ENCODE peak calls at places on chromosome 21, in four cellular contexts. H is GM23248, S is GM23338, A is OCI-LY7. I is an unnamed sample.

GRCh38 chr21:35294231-35294898 is 245.3 kb upstream of the RUNX1 start:
- DNase-seq in S (peak; percentile 2), A (no peak), H (peak; percentile 1), I (peak; percentile 38)

GRCh38 chr21:46585191-46585953 is 19.5 kb downstream of the S100B start:
- DNase-seq in A (peak; percentile 84), S (no peak), H (no peak), I (no peak)

GRCh38 chr21:28016571-28016970 is 976.1 kb downstream of the LTN1 start:
- DNase-seq in A (no peak), S (no peak), H (no peak), I (no peak)

GRCh38 chr21:42319851-42320602 is 4.8 kb upstream of the TFF3 start:
- DNase-seq in S (no peak), H (no peak), A (peak; percentile 27), I (no peak)

GRCh38 chr21:36369064-36369685 is 16.0 kb upstream of the CHAF1B start:
- DNase-seq in A (no peak), S (no peak), H (no peak), I (no peak)

GRCh38 chr21:26874347-26874746 is 29.1 kb upstream of the ADAMTS1 start:
- DNase-seq in A (no peak), S (no peak), H (no peak), I (no peak)

GRCh38 chr21:39788383-39788782 is 43.4 kb downstream of the IGSF5 start:
- DNase-seq in A (no peak), H (peak; percentile 48), S (peak; percentile 84), I (peak; percentile 51)

GRCh38 chr21:26499475-26499874 is 73.6 kb downstream of the CYYR1 start:
- DNase-seq in H (no peak), A (no peak), S (no peak), I (no peak)

GRCh38 chr21:36208326-36209013 is 51.8 kb downstream of the DOP1B start:
- DNase-seq in A (no peak), H (no peak), S (no peak), I (no peak)

GRCh38 chr21:28447453-28447852 is 545.2 kb downstream of the LTN1 start:
- DNase-seq in S (no peak), A (no peak), H (peak; percentile 66), I (no peak)

GRCh38 chr21:42456457-42456856 is 39.6 kb downstream of the RSPH1 start:
- DNase-seq in H (no peak), S (no peak), A (no peak), I (no peak)

GRCh38 chr21:43305811-43306311 is 121.1 kb downstream of the SIK1 start:
- DNase-seq in H (no peak), A (no peak), S (no peak), I (no peak)

GRCh38 chr21:32021319-32022027 is 148.7 kb downstream of the HUNK start:
- DNase-seq in S (no peak), H (peak; percentile 2), A (no peak), I (no peak)

GRCh38 chr21:40577285-40578043 is 269.5 kb downstream of the DSCAM start:
- DNase-seq in A (no peak), H (no peak), S (no peak), I (no peak)

GRCh38 chr21:36209626-36210171 is 53.1 kb downstream of the DOP1B start:
- DNase-seq in A (peak; percentile 74), S (peak; percentile 91), H (peak; percentile 75), I (peak; percentile 78)

GRCh38 chr21:46317710-46318463 is 5.8 kb downstream of the C21orf58 start:
- DNase-seq in A (no peak), S (peak; percentile 54), H (no peak), I (no peak)

GRCh38 chr21:39648879-39649278 is 36.1 kb downstream of the B3GALT5 start:
- DNase-seq in H (no peak), A (no peak), S (no peak), I (peak; percentile 5)

GRCh38 chr21:28669978-28670377 is 322.7 kb downstream of the LTN1 start:
- DNase-seq in S (no peak), A (no peak), H (no peak), I (no peak)

GRCh38 chr21:41745026-41745820 is 21.6 kb downstream of the RIPK4 start:
- DNase-seq in S (no peak), A (no peak), H (no peak), I (no peak)

GRCh38 chr21:46066843-46067331 is 31.0 kb upstream of the COL6A2 start:
- DNase-seq in A (no peak), H (peak; percentile 79), S (no peak), I (no peak)

DNA sequence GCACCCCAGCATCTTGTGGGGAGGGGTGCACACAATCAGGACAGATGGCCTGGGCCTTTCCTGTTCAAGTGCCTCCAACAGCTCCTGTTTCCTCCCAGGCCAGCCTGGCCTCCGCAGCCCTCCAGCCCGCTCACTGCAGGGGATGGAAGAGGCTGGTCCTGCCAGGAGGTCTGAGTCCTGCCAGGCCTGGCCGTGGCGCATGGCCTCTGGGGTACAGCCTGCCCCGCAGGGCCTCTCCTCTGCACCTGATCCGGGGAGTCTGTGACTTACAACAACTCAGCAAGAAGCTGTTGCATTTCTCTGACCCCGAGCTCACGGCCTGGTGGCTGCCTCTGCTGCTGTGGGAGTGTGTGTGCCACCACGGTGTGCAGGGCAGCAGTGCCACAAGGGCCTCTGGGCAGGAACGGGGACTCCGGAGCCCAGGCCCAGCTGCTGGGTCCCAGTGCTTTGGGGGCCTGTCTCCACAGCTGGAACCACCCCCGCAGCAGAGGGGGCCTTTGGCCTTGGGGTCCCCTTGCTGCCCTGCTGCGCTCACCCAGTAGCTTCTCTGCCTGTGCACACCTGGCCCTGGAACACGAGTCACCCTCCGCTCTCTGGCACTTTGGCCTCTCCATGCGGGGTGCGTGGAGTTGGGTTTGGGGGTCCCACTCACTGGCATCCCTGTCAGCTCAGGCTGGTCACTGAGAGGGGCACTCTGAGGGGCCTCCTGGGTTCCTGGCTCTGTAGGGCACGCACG is 17.4 kb upstream of the LRRC3 start:
- DNase-seq in H (no peak), A (no peak), S (no peak), I (no peak)
- H3K4me3 ChIP-seq in H (no peak overlapping the region), A (no peak overlapping the region), S (no peak overlapping the region), I (no peak overlapping the region)

GRCh38 chr21:34260598-34260997 is 103.2 kb upstream of the KCNE2 start:
- DNase-seq in H (no peak), S (no peak), A (no peak), I (no peak)

GRCh38 chr21:34266322-34266721 is 97.5 kb upstream of the KCNE2 start:
- DNase-seq in A (no peak), H (no peak), S (no peak), I (no peak)

GRCh38 chr21:34263629-34264028 is 100.2 kb upstream of the KCNE2 start:
- DNase-seq in H (no peak), A (no peak), S (no peak), I (no peak)

GRCh38 chr21:34261841-34262832 is 101.7 kb upstream of the KCNE2 start:
- DNase-seq in A (no peak), H (no peak), S (no peak), I (no peak)
- TF ChIP-seq EZH2phosphoT487 in A (no peak), H (no peak), S (no peak), I (no peak)

GRCh38 chr21:15964181-15964855 is 234.5 kb downstream of the USP25 start:
- DNase-seq in S (no peak), H (no peak), A (no peak), I (no peak)
- H3K4me3 ChIP-seq in S (no peak overlapping the region), H (no peak overlapping the region), A (no peak overlapping the region), I (no peak overlapping the region)

GRCh38 chr21:44640761-44641160 is 3.6 kb downstream of the KRTAP10-10 start:
- DNase-seq in H (no peak), S (no peak), A (no peak), I (no peak)
- TF ChIP-seq EZH2phosphoT487 in H (no peak), S (no peak), A (no peak), I (no peak)

GRCh38 chr21:33299181-33299752 is 25.5 kb upstream of the IFNAR1 start:
- DNase-seq in A (peak; percentile 89), H (no peak), S (peak; percentile 51), I (peak; percentile 83)
- H3K4me3 ChIP-seq in A (peak overlapping the region; percentile 25), H (no peak overlapping the region), S (no peak overlapping the region), I (no peak overlapping the region)

DNA sequence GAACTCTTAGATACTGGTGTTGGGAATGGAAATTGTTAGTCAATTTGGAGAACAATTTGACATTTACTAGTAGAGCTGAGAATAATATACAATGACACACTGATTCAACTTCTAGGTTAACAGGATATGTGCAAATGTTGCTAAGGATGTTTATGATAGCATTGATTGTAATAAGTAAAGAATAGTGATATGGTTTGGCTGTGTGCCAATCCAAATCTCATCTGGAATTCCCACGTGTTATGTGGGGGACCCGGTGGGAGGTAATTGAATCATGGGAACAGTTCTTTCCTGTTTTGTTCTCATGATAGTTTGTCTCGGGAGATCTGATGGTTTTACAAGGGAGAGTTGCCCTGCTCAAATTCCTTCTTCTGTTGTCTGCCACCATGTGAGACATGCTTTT is 302.4 kb upstream of the TMPRSS15 start:
- DNase-seq in S (no peak), H (no peak), A (no peak), I (no peak)
- TF ChIP-seq EZH2phosphoT487 in S (no peak), H (no peak), A (no peak), I (no peak)

GRCh38 chr21:17191346-17191993 is 321.4 kb upstream of the CXADR start:
- DNase-seq in H (peak; percentile 8), A (peak; percentile 2), S (no peak), I (no peak)

GRCh38 chr21:17189963-17190362 is 322.9 kb upstream of the CXADR start:
- DNase-seq in S (no peak), H (no peak), A (no peak), I (no peak)

GRCh38 chr21:17185685-17186084 is 327.2 kb upstream of the CXADR start:
- DNase-seq in S (no peak), A (no peak), H (no peak), I (no peak)
- H3K4me3 ChIP-seq in S (no peak overlapping the region), A (no peak overlapping the region), H (no peak overlapping the region), I (no peak overlapping the region)

I was measured in MM.1S.